ENCODE peak calls at places on chromosomes 4 and X, in four cellular contexts. T is activated B cell treated with CpG ODN at 0.5 μM for 24 hours, H is epithelial cell of proximal tubule, G is endothelial cell of umbilical vein. A is an unnamed sample.

GRCh38 chr4:7381221-7381889 is 53.4 kb downstream of the PSAPL1 start:
- DNase-seq in T (no peak), H (no peak), G (no peak), A (peak)

GRCh38 chrX:132181364-132181763 is 37.9 kb downstream of the RAP2C start:
- DNase-seq in T (no peak), H (no peak), G (no peak), A (no peak)

GRCh38 chr4:11428161-11428700 is 463 bp downstream of the HS3ST1 start:
- DNase-seq in T (no peak), H (no peak), G (no peak), A (no peak)

GRCh38 chrX:41922694-41923171 is 621 bp downstream of the CASK start:
- DNase-seq in T (peak), H (no peak), G (peak), A (no peak)

GRCh38 chrX:14409341-14409740 is 120.0 kb upstream of the GLRA2 start:
- DNase-seq in T (no peak), H (no peak), G (no peak), A (no peak)

GRCh38 chr4:25949166-25949748 is 35.2 kb downstream of the SMIM20 start:
- DNase-seq in T (no peak), H (no peak), G (no peak), A (no peak)

GRCh38 chr4:13527983-13528822 is 16.1 kb downstream of the NKX3-2 start:
- DNase-seq in T (no peak), H (no peak), G (no peak), A (no peak)

GRCh38 chr4:42425146-42426065 is 28.1 kb downstream of the SHISA3 start:
- DNase-seq in T (no peak), H (no peak), G (no peak), A (no peak)

GRCh38 chrX:21885568-21885967 is 29.8 kb downstream of the YY2 start:
- DNase-seq in T (no peak), H (no peak), G (peak), A (no peak)

GRCh38 chrX:36443007-36443406 is 523.5 kb downstream of the CFAP47 start:
- DNase-seq in T (no peak), H (no peak), G (no peak), A (no peak)

GRCh38 chr4:12170308-12170707 is 741.6 kb upstream of the HS3ST1 start:
- DNase-seq in T (no peak), H (no peak), G (no peak), A (no peak)

GRCh38 chr4:107993969-107994368 is 4.3 kb downstream of the HADH start:
- DNase-seq in T (no peak), H (no peak), G (no peak), A (no peak)

GRCh38 chrX:11741574-11741973 is 16.5 kb upstream of the MSL3 start:
- DNase-seq in T (no peak), H (no peak), G (no peak), A (no peak)

GRCh38 chrX:40008841-40009461 is 88.8 kb downstream of the BCOR start:
- DNase-seq in T (peak), H (no peak), G (no peak), A (peak)

GRCh38 chr4:8281519-8282133 is 12.1 kb downstream of the HTRA3 start:
- DNase-seq in T (no peak), H (no peak), G (no peak), A (no peak)

GRCh38 chr4:123836919-123837605 is 440.5 kb downstream of the SPRY1 start:
- DNase-seq in T (no peak), H (no peak), G (no peak), A (no peak)

GRCh38 chrX:11113731-11114130 is 2.6 kb downstream of the HCCS start:
- DNase-seq in T (no peak), H (no peak), G (peak), A (peak)

GRCh38 chr4:84032372-84032771 is 466.7 kb downstream of the NKX6-1 start:
- DNase-seq in T (no peak), H (no peak), G (no peak), A (no peak)

GRCh38 chr4:103754844-103755243 is 35.1 kb upstream of the TACR3 start:
- DNase-seq in T (no peak), H (peak), G (peak), A (no peak)

GRCh38 chr4:37549003-37549402 is 137.2 kb downstream of the RELL1 start:
- DNase-seq in T (no peak), H (peak), G (peak), A (no peak)

GRCh38 chrX:24242649-24243556 is 71.0 kb downstream of the SUPT20HL2 start:
- DNase-seq in T (no peak), H (no peak), G (no peak), A (peak)

GRCh38 chr4:168593399-168593798 is 96.5 kb downstream of the PALLD start:
- DNase-seq in T (no peak), H (no peak), G (no peak), A (no peak)

GRCh38 chr4:30386266-30386895 is 333.8 kb upstream of the PCDH7 start:
- DNase-seq in T (no peak), H (no peak), G (peak), A (no peak)

GRCh38 chrX:149630681-149631292 is 805 bp downstream of the TMEM185A start:
- DNase-seq in T (no peak), H (peak), G (peak), A (no peak)

GRCh38 chr4:84740071-84740470 is 157.1 kb downstream of the CDS1 start:
- DNase-seq in T (no peak), H (no peak), G (no peak), A (no peak)

GRCh38 chr4:73520821-73521220 is 39.3 kb downstream of the AFM start:
- DNase-seq in T (no peak), H (no peak), G (no peak), A (no peak)

DNA sequence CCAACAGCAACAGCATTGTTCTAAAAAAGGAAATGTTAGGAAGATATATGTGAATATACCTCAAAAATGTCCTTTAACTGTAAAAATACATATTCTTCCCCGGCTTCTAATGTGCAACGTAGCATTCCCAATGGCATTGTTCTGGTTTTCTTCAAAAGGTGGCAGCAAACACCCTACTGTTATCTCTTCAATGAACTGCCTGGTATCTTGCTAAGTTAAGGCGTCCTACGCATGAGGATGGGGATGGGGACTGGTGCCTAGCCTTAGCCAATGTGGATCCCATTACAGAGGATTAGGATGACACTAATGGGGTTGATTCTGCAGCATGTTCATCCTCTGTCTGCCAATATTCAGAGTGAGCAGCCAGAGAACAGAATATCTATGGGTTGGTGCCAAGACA is 334.9 kb upstream of the ADGRL3 start:
- DNase-seq in T (no peak), H (no peak), G (no peak), A (no peak)
- TF ChIP-seq CTCF in T (no peak), H (no peak), G (no peak), A (no peak)

GRCh38 chr4:69154021-69154420 is 57.7 kb downstream of the UGT2B7 start:
- DNase-seq in T (no peak), H (no peak), G (no peak), A (no peak)

GRCh38 chr4:69156913-69157312 is 57.6 kb downstream of the UGT2B11 start:
- DNase-seq in T (no peak), H (no peak), G (peak), A (no peak)
- TF ChIP-seq CTCF in T (no peak), H (peak), G (peak), A (no peak)

GRCh38 chr4:128600410-128600809 is 209.1 kb upstream of the JADE1 start:
- DNase-seq in T (no peak), H (no peak), G (peak), A (no peak)
- TF ChIP-seq CTCF in T (no peak), H (no peak), G (no peak), A (no peak)

DNA sequence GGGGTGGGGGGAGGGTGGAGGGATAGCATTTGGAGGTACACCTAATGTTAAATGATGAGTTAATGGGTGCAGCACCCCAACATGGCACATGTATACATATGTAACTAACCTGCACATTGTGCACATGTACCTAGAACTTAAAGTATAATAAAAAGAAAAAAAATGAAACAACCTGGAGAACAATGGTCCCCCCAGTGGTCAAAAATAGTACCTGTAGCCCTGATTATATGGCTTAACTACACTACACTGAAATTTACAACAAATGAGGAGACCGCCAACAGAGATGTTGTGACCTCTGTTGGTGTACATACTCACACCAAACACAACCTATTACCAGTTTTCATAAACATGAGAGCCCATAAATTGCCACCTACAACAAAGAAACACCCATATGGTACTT is 7.3 kb upstream of the MAGEE1 start:
- DNase-seq in T (no peak), H (no peak), G (no peak), A (no peak)
- TF ChIP-seq CTCF in T (no peak), H (peak), G (no peak), A (no peak)

DNA sequence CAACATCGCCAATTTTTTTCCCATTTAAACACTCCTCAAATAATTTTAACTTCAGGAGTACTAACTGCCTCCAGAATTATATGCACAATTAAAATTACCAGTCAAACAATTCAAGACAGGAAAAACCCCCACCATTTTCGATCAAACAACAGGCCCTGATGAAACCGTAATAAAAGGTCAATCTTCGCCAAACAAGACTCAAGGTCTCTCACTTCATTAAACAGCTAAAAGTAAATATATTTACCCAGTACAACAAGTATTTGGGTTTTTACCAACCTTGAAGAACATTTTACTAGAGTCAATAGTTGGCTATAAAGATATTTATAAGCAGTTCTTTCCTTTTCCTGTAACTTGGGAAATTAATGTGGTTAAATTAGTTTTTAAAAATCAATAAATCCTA is 28.3 kb downstream of the RFC1 start:
- DNase-seq in T (no peak), H (no peak), G (no peak), A (no peak)
- TF ChIP-seq CTCF in T (no peak), H (no peak), G (no peak), A (no peak)